ENCODE peak calls at places on chromosomes 7 and 10, in six cellular contexts. S is fibroblast of lung, J is lower lobe of right lung, L is AG04449, T is IMR-90, C is GM12865. O is an unnamed sample.

GRCh38 chr7:154675560-154675959 is 327.4 kb downstream of the PAXIP1 start:
- DNase-seq in L (no peak), T (no peak), S (no peak), C (no peak), J (no peak), O (no peak)

GRCh38 chr7:21587139-21587773 is 44.4 kb downstream of the DNAH11 start:
- DNase-seq in S (no peak), C (peak; percentile 4), L (no peak), J (no peak), T (no peak), O (no peak)

GRCh38 chr7:44491229-44491628 is 771 bp upstream of the NUDCD3 start:
- DNase-seq in L (no peak), J (no peak), C (no peak), T (no peak), S (no peak), O (no peak)

GRCh38 chr10:69498711-69499471 is 47.6 kb downstream of the TSPAN15 start:
- DNase-seq in S (peak; percentile 11), J (peak; percentile 20), T (no peak), L (no peak), C (no peak), O (no peak)

GRCh38 chr10:96465599-96465998 is 48.1 kb downstream of the TLL2 start:
- DNase-seq in T (no peak), S (no peak), J (no peak), C (no peak), L (no peak), O (no peak)

GRCh38 chr10:111373696-111374095 is 296.9 kb downstream of the ADRA2A start:
- DNase-seq in J (no peak), T (no peak), C (no peak), S (no peak), L (no peak), O (no peak)

GRCh38 chr10:70540089-70540788 is 61.7 kb downstream of the PALD1 start:
- DNase-seq in J (no peak), S (peak; percentile 20), L (no peak), C (peak; percentile 45), T (no peak), O (peak; percentile 46)

GRCh38 chr7:80611779-80612178 is 26.7 kb upstream of the CD36 start:
- DNase-seq in S (peak; percentile 83), J (peak; percentile 50), L (no peak), T (peak; percentile 86), C (no peak), O (peak; percentile 65)

GRCh38 chr7:32316831-32317230 is 173.3 kb downstream of the LSM5 start:
- DNase-seq in L (no peak), T (no peak), S (no peak), C (no peak), J (no peak), O (no peak)

GRCh38 chr7:2309889-2310331 is 4.3 kb downstream of the SNX8 start:
- DNase-seq in T (peak; percentile 89), S (peak; percentile 97), J (no peak), L (peak; percentile 42), C (no peak), O (peak; percentile 92)

GRCh38 chr7:50713357-50713965 is 69.2 kb downstream of the GRB10 start:
- DNase-seq in T (no peak), S (no peak), L (no peak), J (no peak), C (no peak), O (no peak)

GRCh38 chr10:31508882-31509281 is 189.9 kb downstream of the ZEB1 start:
- DNase-seq in L (no peak), S (peak; percentile 77), C (no peak), J (no peak), T (peak; percentile 59), O (no peak)

GRCh38 chr10:15363031-15363430 is 8.1 kb downstream of the FAM171A1 start:
- DNase-seq in S (peak; percentile 28), J (no peak), T (peak; percentile 13), C (no peak), L (no peak), O (no peak)

GRCh38 chr7:42226354-42226941 is 10.6 kb downstream of the GLI3 start:
- DNase-seq in S (no peak), T (no peak), L (no peak), C (no peak), J (no peak), O (no peak)

GRCh38 chr7:42231043-42231442 is 6.0 kb downstream of the GLI3 start:
- DNase-seq in S (no peak), L (no peak), C (no peak), J (no peak), T (no peak), O (no peak)

GRCh38 chr7:42224391-42225003 is 12.5 kb downstream of the GLI3 start:
- DNase-seq in S (no peak), C (no peak), T (no peak), L (no peak), J (no peak), O (no peak)

GRCh38 chr7:42227931-42228591 is 8.9 kb downstream of the GLI3 start:
- DNase-seq in S (peak; percentile 64), J (no peak), C (no peak), L (no peak), T (peak; percentile 46), O (peak; percentile 36)

DNA sequence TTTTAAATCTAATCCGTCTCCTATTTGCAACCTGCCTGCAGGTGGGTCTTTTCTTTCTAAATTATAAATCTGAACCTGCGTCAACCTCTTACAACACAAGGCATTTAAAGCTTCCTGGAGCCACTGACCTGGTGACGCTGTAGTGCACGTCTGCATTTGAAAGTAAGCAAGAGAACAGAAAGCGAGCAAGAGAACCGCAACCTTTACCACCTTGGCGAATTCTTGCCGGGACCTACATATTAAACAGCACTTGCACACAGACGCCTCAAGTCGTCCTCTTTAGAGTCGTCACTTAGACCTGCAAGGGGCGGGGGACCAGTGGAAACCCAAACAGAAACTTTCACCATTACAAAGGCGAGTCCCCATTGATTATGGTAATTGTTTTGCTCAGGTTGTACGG is 9.5 kb downstream of the GLI3 start:
- DNase-seq in T (no peak), C (peak; percentile 65), L (no peak), J (no peak), S (no peak), O (peak; percentile 30)
- TF ChIP-seq CTCF in T (no peak), C (no peak), L (no peak), J (no peak), S (no peak), O (no peak)

GRCh38 chr10:12709516-12709915 is 292.0 kb downstream of the CCDC3 start:
- DNase-seq in S (peak; percentile 63), L (no peak), J (no peak), T (peak; percentile 71), C (no peak), O (no peak)

GRCh38 chr10:12710157-12710556 is 291.4 kb downstream of the CCDC3 start:
- DNase-seq in T (no peak), C (no peak), L (no peak), S (no peak), J (no peak), O (no peak)

GRCh38 chr10:12705943-12706342 is 295.6 kb downstream of the CCDC3 start:
- DNase-seq in T (no peak), L (no peak), C (no peak), J (no peak), S (peak; percentile 29), O (no peak)

GRCh38 chr10:12708921-12709320 is 292.6 kb downstream of the CCDC3 start:
- DNase-seq in J (no peak), T (peak; percentile 56), L (no peak), S (peak; percentile 84), C (no peak), O (no peak)

DNA sequence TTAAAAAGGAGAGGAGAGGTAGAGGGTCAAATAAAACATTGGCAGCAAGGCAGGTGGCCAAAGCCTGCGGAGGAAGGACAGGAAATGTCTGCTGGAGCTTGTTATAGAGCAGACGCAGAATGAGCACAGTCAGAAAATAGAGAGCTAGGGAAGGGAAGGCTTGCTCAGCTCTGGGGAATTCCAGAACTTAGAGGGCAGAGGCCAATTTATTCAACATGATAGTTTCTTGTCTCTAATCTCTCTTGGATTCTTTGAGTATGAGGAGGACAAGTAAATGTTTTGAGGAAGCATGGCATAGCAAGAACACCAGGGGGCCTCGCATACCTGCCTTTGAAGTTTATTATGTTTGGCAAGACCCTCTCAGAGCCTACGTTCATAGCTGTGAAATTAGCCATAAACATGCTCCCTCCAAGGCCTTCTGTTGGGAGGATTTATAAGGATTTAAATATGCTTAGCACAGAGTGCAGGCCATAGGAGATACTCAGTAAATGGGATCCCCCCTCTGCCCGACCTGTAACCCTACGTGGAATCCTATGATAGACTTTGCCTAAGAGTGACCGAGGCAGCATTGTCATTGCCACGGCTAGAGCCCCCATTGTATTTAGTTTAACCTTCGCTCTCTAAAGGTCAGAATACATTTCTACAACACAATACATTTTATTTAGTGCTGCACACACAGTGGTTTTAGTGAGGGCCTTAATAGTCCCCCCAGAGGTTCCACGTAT is 293.9 kb downstream of the CCDC3 start:
- DNase-seq in T (peak; percentile 99), C (peak; percentile 48), L (peak; percentile 93), J (no peak), S (peak; percentile 99), O (peak; percentile 62)
- H3K4me3 ChIP-seq in T (no peak overlapping the region), C (no peak overlapping the region), L (no peak overlapping the region), J (no peak overlapping the region), S (no peak overlapping the region), O (no peak overlapping the region)

GRCh38 chr10:47237316-47238260 is 62.4 kb upstream of the GDF10 start:
- DNase-seq in T (no peak), L (no peak), J (no peak), S (no peak), C (no peak), O (no peak)
- TF ChIP-seq CTCF in T (no peak), L (no peak), J (no peak), S (no peak), C (peak; percentile 5), O (no peak)

GRCh38 chr10:119668461-119668860 is 17.3 kb downstream of the BAG3 start:
- DNase-seq in L (no peak), T (no peak), S (no peak), J (no peak), C (no peak), O (no peak)

GRCh38 chr10:119666709-119667004 is 15.5 kb downstream of the BAG3 start:
- DNase-seq in T (no peak), S (no peak), L (no peak), C (no peak), J (no peak), O (no peak)

GRCh38 chr10:119665901-119666708 is 14.9 kb downstream of the BAG3 start:
- DNase-seq in J (no peak), L (no peak), C (no peak), S (no peak), T (peak; percentile 36), O (peak; percentile 50)

GRCh38 chr10:119669331-119669730 is 18.2 kb downstream of the BAG3 start:
- DNase-seq in T (no peak), C (no peak), J (no peak), L (no peak), S (no peak), O (no peak)

DNA sequence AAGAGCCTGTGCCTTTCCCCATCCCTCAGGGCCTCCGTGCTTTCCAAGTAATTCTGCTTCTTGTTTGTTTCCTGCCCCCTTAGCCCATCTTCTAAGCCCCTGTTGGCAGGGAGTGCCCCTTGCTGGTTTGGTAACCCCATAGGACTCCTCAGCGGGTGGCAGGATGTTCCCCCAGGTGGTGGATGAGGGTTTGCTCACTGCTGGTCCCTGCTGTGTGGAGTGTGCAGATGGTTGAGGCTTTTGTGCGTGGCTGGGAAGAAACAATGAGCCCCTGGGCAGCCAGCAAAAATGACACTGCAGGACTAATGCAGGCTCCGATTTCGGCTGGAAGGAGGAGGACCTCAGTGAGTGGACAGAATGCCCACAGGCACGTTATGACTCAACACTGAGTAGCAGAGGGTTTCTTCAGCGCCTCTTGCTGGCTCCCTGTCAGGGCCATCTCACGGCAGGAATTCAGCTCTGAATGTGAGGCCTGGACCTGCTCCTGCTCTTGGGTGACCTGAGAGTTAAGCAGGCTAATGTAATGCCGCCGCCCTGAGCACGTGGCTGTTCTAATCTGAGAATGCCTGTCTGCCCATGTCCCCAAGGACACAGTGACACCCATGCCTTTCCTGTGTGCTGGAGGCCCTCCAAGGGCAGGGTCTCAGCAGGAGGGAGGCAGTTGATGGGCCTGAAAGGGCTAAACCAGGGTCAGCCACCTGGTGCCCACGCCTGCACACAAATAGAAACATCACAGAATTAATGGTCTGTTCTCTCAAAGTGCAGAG is 16.6 kb downstream of the BAG3 start:
- DNase-seq in T (peak; percentile 98), J (no peak), S (peak; percentile 98), L (peak; percentile 79), C (no peak), O (peak; percentile 93)
- H3K4me3 ChIP-seq in T (no peak overlapping the region), J (no peak overlapping the region), S (no peak overlapping the region), L (peak overlapping the region; percentile 33), C (no peak overlapping the region), O (no peak overlapping the region)

O was measured in cardiac muscle cell.